ENCODE peak calls at places on chromosomes 5 and 9, in four cellular contexts. M is AG08396, P is T-cell, O is COR-L47. U is an unnamed sample.

GRCh38 chr9:124469011-124469832 is 19.0 kb downstream of the ADGRD2 start:
- DNase-seq in M (no peak), P (no peak), O (no peak), U (no peak)

GRCh38 chr9:37953775-37954437 is 50.0 kb upstream of the SLC25A51 start:
- DNase-seq in M (peak; percentile 87), P (no peak), O (no peak), U (no peak)

GRCh38 chr9:97057651-97058050 is 18.7 kb upstream of the CTSV start:
- DNase-seq in M (no peak), P (no peak), O (no peak), U (no peak)

GRCh38 chr9:76302947-76303550 is 91.2 kb downstream of the RFK start:
- DNase-seq in M (peak; percentile 41), P (no peak), O (peak; percentile 57), U (peak; percentile 39)

GRCh38 chr9:84642618-84643017 is 26.9 kb upstream of the NTRK2 start:
- DNase-seq in M (no peak), P (no peak), O (no peak), U (no peak)

GRCh38 chr9:32565967-32566366 is 7.0 kb downstream of the NDUFB6 start:
- DNase-seq in M (no peak), P (no peak), O (no peak), U (no peak)

GRCh38 chr5:58681943-58682342 is 99.1 kb downstream of the RAB3C start:
- DNase-seq in M (no peak), P (no peak), O (no peak), U (no peak)

GRCh38 chr9:132798817-132799790 is 79.0 kb downstream of the AK8 start:
- DNase-seq in M (no peak), P (no peak), O (peak; percentile 68), U (peak; percentile 74)

GRCh38 chr5:171850354-171850947 is 64.8 kb downstream of the SMIM23 start:
- DNase-seq in M (no peak), P (no peak), O (peak; percentile 18), U (peak; percentile 5)

GRCh38 chr5:154325566-154325965 is 120.2 kb upstream of the SAP30L start:
- DNase-seq in M (no peak), P (no peak), O (no peak), U (no peak)

GRCh38 chr9:21968331-21969010 is 25.7 kb downstream of the CDKN2A start:
- DNase-seq in M (peak; percentile 49), P (no peak), O (no peak), U (no peak)

GRCh38 chr9:28538132-28538531 is 964.9 kb upstream of the C9orf72 start:
- DNase-seq in M (no peak), P (no peak), O (no peak), U (no peak)

GRCh38 chr9:128208386-128208785 is 5.2 kb downstream of the DNM1 start:
- DNase-seq in M (no peak), P (no peak), O (no peak), U (no peak)

GRCh38 chr9:104993291-104993963 is 65.5 kb upstream of the ABCA1 start:
- DNase-seq in M (peak; percentile 50), P (peak; percentile 29), O (no peak), U (peak; percentile 68)

GRCh38 chr9:130583271-130583670 is 3.9 kb downstream of the FUBP3 start:
- DNase-seq in M (no peak), P (no peak), O (no peak), U (no peak)

GRCh38 chr9:69215774-69216482 is 41.9 kb downstream of the TJP2 start:
- DNase-seq in M (no peak), P (no peak), O (no peak), U (no peak)

GRCh38 chr5:139488269-139488668 is 5.7 kb upstream of the STING1 start:
- DNase-seq in M (no peak), P (no peak), O (no peak), U (no peak)

GRCh38 chr5:140182803-140183367 is 7.9 kb downstream of the CYSTM1 start:
- DNase-seq in M (peak; percentile 26), P (no peak), O (peak; percentile 61), U (peak; percentile 37)

GRCh38 chr5:115461506-115462290 is 82.9 kb downstream of the FEM1C start:
- DNase-seq in M (peak; percentile 35), P (no peak), O (no peak), U (no peak)

GRCh38 chr5:85556464-85556863 is 1061.3 kb upstream of the COX7C start:
- DNase-seq in M (no peak), P (no peak), O (no peak), U (no peak)

GRCh38 chr5:166596043-166596442 is 1695.4 kb upstream of the WWC1 start:
- DNase-seq in M (no peak), P (no peak), O (peak; percentile 2), U (peak; percentile 36)

GRCh38 chr9:136576269-136576626 is 30.4 kb upstream of the NOTCH1 start:
- DNase-seq in M (peak; percentile 49), P (no peak), O (no peak), U (no peak)

GRCh38 chr5:176771102-176771845 is 39.1 kb upstream of the UNC5A start:
- DNase-seq in M (no peak), P (no peak), O (no peak), U (no peak)

GRCh38 chr9:91341749-91342148 is 20.0 kb downstream of the AUH start:
- DNase-seq in M (no peak), P (no peak), O (no peak), U (no peak)

GRCh38 chr9:88532320-88532719 is 2.7 kb upstream of the NXNL2 start:
- DNase-seq in M (no peak), P (no peak), O (no peak), U (peak; percentile 35)

GRCh38 chr5:163354685-163355084 is 82.7 kb upstream of the CCNG1 start:
- DNase-seq in M (no peak), P (no peak), O (no peak), U (no peak)

GRCh38 chr9:121118266-121118665 is 43.5 kb downstream of the CNTRL start:
- DNase-seq in M (no peak), P (no peak), O (no peak), U (no peak)

GRCh38 chr9:114473447-114473801 is 31.8 kb downstream of the WHRN start:
- DNase-seq in M (no peak), P (no peak), O (no peak), U (no peak)

GRCh38 chr5:136249678-136250266 is 56.8 kb upstream of the SMIM32 start:
- DNase-seq in M (peak; percentile 69), P (no peak), O (peak; percentile 45), U (peak; percentile 79)

GRCh38 chr5:127040779-127041520 is 10.6 kb upstream of the MARCHF3 start:
- DNase-seq in M (no peak), P (no peak), O (no peak), U (peak; percentile 84)

GRCh38 chr5:96001262-96001661 is 39.6 kb upstream of the ELL2 start:
- DNase-seq in M (no peak), P (no peak), O (no peak), U (no peak)

GRCh38 chr9:22033012-22033630 is 24.0 kb upstream of the CDKN2B start:
- DNase-seq in M (no peak), P (no peak), O (no peak), U (no peak)

GRCh38 chr5:173778784-173779304 is 109.3 kb upstream of the CPEB4 start:
- DNase-seq in M (no peak), P (no peak), O (no peak), U (no peak)

GRCh38 chr9:120919639-120920494 is 6.7 kb downstream of the TRAF1 start:
- DNase-seq in M (no peak), P (no peak), O (no peak), U (no peak)

GRCh38 chr9:3527653-3527960 is 1.8 kb upstream of the RFX3 start:
- DNase-seq in M (no peak), P (no peak), O (no peak), U (no peak)

GRCh38 chr9:129627556-129628492 is 1.9 kb downstream of the NTMT1 start:
- DNase-seq in M (no peak), P (no peak), O (no peak), U (no peak)